ENCODE peak calls at places on chromosomes 5 and 9, in six cellular contexts. C, F, W, J, P and H are unnamed samples.

GRCh38 chr9:113624721-113625120 is 161.2 kb downstream of the RGS3 start:
- DNase-seq in C (no peak), P (no peak), W (no peak), F (no peak), J (no peak), H (no peak)

GRCh38 chr9:83342731-83343130 is 195.5 kb downstream of the FRMD3 start:
- DNase-seq in P (no peak), W (no peak), J (no peak), F (no peak), C (peak), H (no peak)

GRCh38 chr5:2759091-2759490 is 7.6 kb upstream of the IRX2 start:
- DNase-seq in P (no peak), C (no peak), F (no peak), J (no peak), W (no peak), H (no peak)

GRCh38 chr5:45826055-45826454 is 129.9 kb upstream of the HCN1 start:
- DNase-seq in W (no peak), P (no peak), F (no peak), J (no peak), C (no peak), H (no peak)

GRCh38 chr5:20528471-20528870 is 540.5 kb upstream of the CDH18 start:
- DNase-seq in C (peak), W (no peak), J (no peak), F (no peak), P (no peak), H (no peak)

GRCh38 chr9:137127301-137128157 is 11.4 kb upstream of the GRIN1 start:
- DNase-seq in C (peak), W (no peak), J (no peak), P (no peak), F (no peak), H (no peak)

GRCh38 chr9:136284311-136284710 is 19.6 kb downstream of the CCDC187 start:
- DNase-seq in P (no peak), W (no peak), C (no peak), F (no peak), J (no peak), H (no peak)

GRCh38 chr5:95822038-95822407 is 503 bp downstream of the GLRX start:
- DNase-seq in C (peak), W (no peak), F (peak), P (peak), J (peak), H (no peak)

GRCh38 chr9:35907732-35908483 is 1.4 kb upstream of the SPAAR start:
- DNase-seq in J (no peak), F (no peak), W (no peak), P (no peak), C (peak), H (no peak)

GRCh38 chr5:170302729-170303501 is 5.3 kb upstream of the LCP2 start:
- DNase-seq in F (no peak), W (peak), C (no peak), J (peak), P (peak), H (no peak)

GRCh38 chr5:1542755-1543154 is 19.0 kb upstream of the LPCAT1 start:
- DNase-seq in W (no peak), J (no peak), P (no peak), C (no peak), F (no peak), H (no peak)

GRCh38 chr9:137492464-137493162 is 33.5 kb upstream of the NSMF start:
- DNase-seq in P (no peak), W (no peak), F (no peak), C (no peak), J (no peak), H (no peak)

GRCh38 chr9:103397868-103398600 is 402.9 kb downstream of the CYLC2 start:
- DNase-seq in F (peak), W (peak), J (no peak), C (peak), P (no peak), H (peak)

GRCh38 chr9:93893899-93894690 is 61.1 kb downstream of the BARX1 start:
- DNase-seq in F (no peak), W (no peak), C (no peak), P (no peak), J (no peak), H (no peak)

GRCh38 chr9:74379718-74380117 is 117.4 kb upstream of the RORB start:
- DNase-seq in J (no peak), C (peak), P (no peak), W (peak), F (no peak), H (peak)

GRCh38 chr9:81687521-81688261 is 1.7 kb downstream of the TLE1 start:
- DNase-seq in C (peak), W (no peak), J (no peak), P (peak), F (no peak), H (no peak)

GRCh38 chr9:136107953-136108647 is 10.6 kb downstream of the TMEM250 start:
- DNase-seq in P (no peak), W (no peak), F (no peak), C (no peak), J (no peak), H (no peak)

GRCh38 chr5:143511736-143512135 is 108.2 kb upstream of the NR3C1 start:
- DNase-seq in F (no peak), C (no peak), J (no peak), W (no peak), P (no peak), H (no peak)

GRCh38 chr9:127886401-127886972 is 9.0 kb upstream of the AK1 start:
- DNase-seq in C (no peak), F (no peak), J (no peak), W (no peak), P (no peak), H (no peak)

GRCh38 chr9:109733690-109734089 is 46.3 kb upstream of the PALM2AKAP2 start:
- DNase-seq in F (no peak), J (no peak), W (no peak), P (no peak), C (peak), H (no peak)

GRCh38 chr5:172315599-172316531 is 32.3 kb upstream of the UBTD2 start:
- DNase-seq in F (no peak), W (no peak), P (no peak), J (no peak), C (no peak), H (no peak)

GRCh38 chr9:136082496-136083361 is 12.4 kb downstream of the NACC2 start:
- DNase-seq in F (no peak), P (no peak), J (no peak), C (no peak), W (no peak), H (no peak)

GRCh38 chr5:175658299-175659145 is 651 bp downstream of the HRH2 start:
- DNase-seq in C (no peak), W (no peak), P (no peak), J (no peak), F (no peak), H (no peak)

GRCh38 chr5:72920690-72921089 is 35.2 kb upstream of the FCHO2 start:
- DNase-seq in C (peak), W (no peak), P (no peak), F (no peak), J (no peak), H (no peak)

GRCh38 chr5:9265391-9266287 is 280.2 kb downstream of the SEMA5A start:
- DNase-seq in P (no peak), C (peak), J (no peak), W (no peak), F (no peak), H (no peak)

GRCh38 chr5:148290271-148291195 is 21.7 kb upstream of the SPINK7 start:
- DNase-seq in W (no peak), F (no peak), C (peak), J (no peak), P (no peak), H (peak)

GRCh38 chr9:92770005-92770995 is 5.7 kb upstream of the BICD2 start:
- DNase-seq in P (no peak), C (peak), W (no peak), F (no peak), J (no peak), H (no peak)

GRCh38 chr5:38590846-38591245 is 34.4 kb upstream of the LIFR start:
- DNase-seq in W (no peak), P (no peak), F (no peak), C (no peak), J (no peak), H (no peak)